ENCODE peak calls at places on chromosomes 16 and 17, in seven cellular contexts. O is heart left ventricle, X is ovary, S is bronchial epithelial cell, E is BE2C, A is coronary artery, N is fibroblast of pulmonary artery. Z is an unnamed sample.

GRCh38 chr16:75820672-75821071 is 94.4 kb upstream of the CPHXL start:
- DNase-seq in E (no peak), N (no peak), X (no peak), O (no peak), S (peak), A (no peak), Z (no peak)

GRCh38 chr17:75476274-75476673 is 19.8 kb downstream of the TMEM94 start:
- DNase-seq in S (no peak), E (no peak), O (no peak), N (peak), A (no peak), X (peak), Z (no peak)

GRCh38 chr17:41415833-41416335 is 8.5 kb downstream of the KRT37 start:
- DNase-seq in E (no peak), A (no peak), X (peak), O (no peak), S (no peak), N (peak), Z (no peak)

GRCh38 chr17:38674749-38675615 is at the start of gene EPOP:
- DNase-seq in X (peak), E (peak), S (peak), N (peak), A (peak), O (peak), Z (peak)

GRCh38 chr17:72386619-72387237 is 265.9 kb downstream of the SOX9 start:
- DNase-seq in O (no peak), X (no peak), A (no peak), S (no peak), E (peak), N (no peak), Z (no peak)

GRCh38 chr16:4212934-4213296 is 29.0 kb downstream of the SRL start:
- DNase-seq in E (no peak), X (no peak), O (no peak), A (no peak), S (peak), N (peak), Z (no peak)

GRCh38 chr17:46942441-46943217 is 19.7 kb downstream of the GOSR2 start:
- DNase-seq in N (peak), X (peak), O (peak), S (peak), E (peak), A (no peak), Z (no peak)

GRCh38 chr16:51949260-51949659 is 597.7 kb downstream of the TOX3 start:
- DNase-seq in N (no peak), A (no peak), E (peak), O (no peak), S (no peak), X (no peak), Z (no peak)

GRCh38 chr16:49615606-49616005 is 240.3 kb downstream of the ZNF423 start:
- DNase-seq in N (no peak), E (no peak), X (no peak), O (no peak), S (no peak), A (peak), Z (peak)

GRCh38 chr17:72984925-72985322 is 107.6 kb downstream of the SLC39A11 start:
- DNase-seq in X (no peak), S (peak), O (no peak), N (no peak), A (no peak), E (no peak), Z (no peak)

GRCh38 chr16:81527477-81528178 is 83.0 kb downstream of the CMIP start:
- DNase-seq in O (no peak), A (no peak), X (no peak), E (no peak), N (no peak), S (no peak), Z (no peak)

GRCh38 chr17:30450125-30451027 is 26.8 kb upstream of the GOSR1 start:
- DNase-seq in X (no peak), S (peak), O (no peak), N (peak), A (no peak), E (no peak), Z (no peak)

GRCh38 chr16:9275386-9275785 is 183.9 kb downstream of the HAPSTR1 start:
- DNase-seq in X (no peak), A (no peak), E (no peak), N (no peak), O (no peak), S (peak), Z (no peak)

GRCh38 chr16:69865701-69866100 is 85.4 kb upstream of the CLEC18A start:
- DNase-seq in X (no peak), E (no peak), N (peak), A (no peak), O (no peak), S (no peak), Z (no peak)

GRCh38 chr16:15044286-15044685 is 11.6 kb downstream of the NTAN1 start:
- DNase-seq in S (no peak), O (no peak), X (no peak), N (no peak), E (no peak), A (no peak), Z (no peak)

GRCh38 chr17:70924776-70925175 is 755.4 kb downstream of the KCNJ2 start:
- DNase-seq in N (no peak), A (no peak), X (no peak), S (no peak), O (no peak), E (no peak), Z (no peak)

GRCh38 chr17:5706835-5707234 is 122.5 kb upstream of the NLRP1 start:
- DNase-seq in A (peak), E (peak), S (peak), X (peak), O (no peak), N (peak), Z (peak)

GRCh38 chr16:11757671-11758545 is 15.3 kb upstream of the TXNDC11 start:
- DNase-seq in X (no peak), S (peak), E (no peak), O (no peak), N (peak), A (no peak), Z (no peak)

GRCh38 chr16:46756772-46757171 is 8.6 kb upstream of the MYLK3 start:
- DNase-seq in N (no peak), X (no peak), O (no peak), A (no peak), E (no peak), S (no peak), Z (no peak)

GRCh38 chr16:12573730-12574383 is 229.8 kb downstream of the CPPED1 start:
- DNase-seq in O (no peak), S (peak), A (no peak), E (peak), N (peak), X (no peak), Z (no peak)

GRCh38 chr16:11824362-11824761 is 27.0 kb downstream of the RSL1D1 start:
- DNase-seq in X (no peak), N (peak), O (no peak), A (no peak), S (no peak), E (peak), Z (no peak)

GRCh38 chr17:32496348-32497078 is 9.7 kb downstream of the CDK5R1 start:
- DNase-seq in E (no peak), N (peak), X (no peak), A (no peak), O (no peak), S (peak), Z (no peak)

GRCh38 chr17:15663691-15664090 is 20.4 kb downstream of the TRIM16 start:
- DNase-seq in E (no peak), O (no peak), A (no peak), N (no peak), X (no peak), S (no peak), Z (no peak)

GRCh38 chr16:87058728-87059250 is 258.4 kb downstream of the C16orf95 start:
- DNase-seq in A (peak), E (no peak), O (no peak), X (no peak), S (no peak), N (no peak), Z (no peak)

GRCh38 chr16:87056083-87056482 is 261.1 kb downstream of the C16orf95 start:
- DNase-seq in A (peak), S (no peak), E (no peak), X (no peak), N (peak), O (no peak), Z (no peak)

GRCh38 chr16:87057951-87058560 is 259.1 kb downstream of the C16orf95 start:
- DNase-seq in S (no peak), O (no peak), A (peak), N (no peak), E (no peak), X (no peak), Z (no peak)

GRCh38 chr16:87056551-87056950 is 260.6 kb downstream of the C16orf95 start:
- DNase-seq in O (no peak), N (no peak), S (no peak), E (no peak), X (no peak), A (peak), Z (no peak)

DNA sequence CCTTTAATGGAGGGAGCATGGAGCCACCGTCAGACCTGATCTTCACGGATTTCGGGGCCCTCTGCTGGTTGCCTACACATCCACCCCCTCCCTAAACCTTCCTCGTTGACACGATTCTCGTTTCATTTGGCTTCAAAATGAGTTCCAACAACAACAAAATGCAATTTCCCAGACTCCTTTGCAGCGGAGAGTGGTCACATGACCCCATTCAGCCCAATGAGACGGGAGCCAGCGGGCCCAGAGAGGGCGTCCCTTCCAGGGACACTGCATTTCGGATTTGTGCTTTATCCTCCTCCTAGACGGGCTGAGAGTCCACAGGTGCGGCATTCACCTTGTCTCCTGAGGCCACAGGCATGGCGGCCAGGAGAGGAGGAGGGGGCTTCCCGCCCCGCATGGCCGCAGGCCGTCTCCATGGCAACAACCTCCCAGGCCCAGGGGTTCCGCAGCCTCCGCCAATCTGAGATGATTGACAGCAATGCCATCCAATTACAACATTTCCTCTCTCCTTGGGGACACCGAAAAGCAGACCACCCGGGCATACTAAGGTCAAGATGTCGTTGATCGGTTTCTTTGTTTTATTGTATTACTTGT is 259.8 kb downstream of the C16orf95 start:
- DNase-seq in O (no peak), A (peak), S (no peak), N (no peak), E (no peak), X (no peak), Z (no peak)
- TF ChIP-seq CTCF in O (no peak), A (no peak), S (no peak), N (no peak), E (no peak), X (no peak), Z (peak)

GRCh38 chr16:55323637-55324490 is at the start of gene IRX6:
- DNase-seq in O (no peak), N (no peak), A (no peak), E (peak), X (peak), S (no peak), Z (no peak)
- TF ChIP-seq CTCF in O (peak), N (no peak), A (peak), E (peak), X (no peak), S (peak), Z (peak)

DNA sequence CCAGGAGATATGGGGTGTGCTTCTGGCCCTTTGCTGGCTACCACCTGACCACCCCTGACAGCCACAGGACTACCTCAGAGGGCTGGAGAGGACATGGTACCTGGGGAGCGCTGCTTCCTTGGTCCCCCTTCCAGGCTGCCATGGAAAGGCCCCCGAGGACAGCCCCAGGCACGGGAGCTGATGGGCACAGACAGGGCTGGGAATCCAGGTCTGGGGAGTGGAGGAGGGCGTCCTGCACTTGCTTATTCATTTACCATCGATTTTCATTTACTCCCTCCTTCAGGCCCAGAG is 48.4 kb upstream of the DOC2B start:
- DNase-seq in E (no peak), O (no peak), A (no peak), S (no peak), N (no peak), X (no peak), Z (no peak)
- TF ChIP-seq CTCF in E (no peak), O (no peak), A (no peak), S (no peak), N (no peak), X (no peak), Z (no peak)

GRCh38 chr16:67173808-67174705 is 3.7 kb downstream of the NOL3 start:
- DNase-seq in A (peak), E (peak), S (peak), N (peak), O (peak), X (peak), Z (peak)
- TF ChIP-seq CTCF in A (no peak), E (peak), S (peak), N (peak), O (peak), X (no peak), Z (peak)

GRCh38 chr16:14024300-14024699 is 46.8 kb upstream of the MRTFB start:
- DNase-seq in S (no peak), O (no peak), E (no peak), X (no peak), N (peak), A (no peak), Z (no peak)

GRCh38 chr16:14035092-14035491 is 36.0 kb upstream of the MRTFB start:
- DNase-seq in E (no peak), N (no peak), O (no peak), X (no peak), A (no peak), S (no peak), Z (no peak)

GRCh38 chr16:14028207-14028606 is 42.9 kb upstream of the MRTFB start:
- DNase-seq in A (no peak), X (no peak), S (no peak), E (no peak), N (no peak), O (no peak), Z (no peak)

GRCh38 chr16:14026572-14026971 is 44.5 kb upstream of the MRTFB start:
- DNase-seq in S (no peak), O (no peak), E (no peak), X (no peak), A (no peak), N (no peak), Z (no peak)

GRCh38 chr16:14029658-14030057 is 41.5 kb upstream of the MRTFB start:
- DNase-seq in S (no peak), N (no peak), O (peak), X (no peak), A (no peak), E (peak), Z (no peak)
- TF ChIP-seq CTCF in S (no peak), N (no peak), O (no peak), X (no peak), A (no peak), E (no peak), Z (no peak)

GRCh38 chr17:45451131-45451530 is 18.5 kb upstream of the ARHGAP27 start:
- DNase-seq in O (no peak), X (no peak), N (no peak), S (no peak), E (peak), A (no peak), Z (no peak)
- TF ChIP-seq CTCF in O (no peak), X (no peak), N (no peak), S (no peak), E (peak), A (no peak), Z (no peak)

Z was measured in osteocyte.